ENCODE peak calls at places on chromosome 19, in ten cellular contexts. B is astrocyte of the spinal cord, E is fibroblast of mammary gland, U is upper lobe of left lung, F is GM13976, D is mucosa of descending colon, Q is body of pancreas, O is dorsolateral prefrontal cortex, W is ovary, T is natural killer cell. X is an unnamed sample.
A peak's percentile ranks its signal among the peaks of the same experiment; 100 is the strongest.

GRCh38 chr19:42198676-42199439 is 18.6 kb downstream of the DEDD2 start:
- DNase-seq in T (peak; percentile 72), O (no peak), B (no peak), F (peak; percentile 86), Q (no peak), U (no peak), E (no peak), W (no peak), D (peak; percentile 68), X (no peak)

GRCh38 chr19:39498262-39499081 is at the start of gene DLL3:
- DNase-seq in O (no peak), E (peak; percentile 8), T (no peak), B (no peak), F (peak; percentile 46), U (no peak), D (no peak), W (no peak), Q (no peak), X (no peak)

GRCh38 chr19:29771708-29772415 is 39.9 kb upstream of the CCNE1 start:
- DNase-seq in E (peak; percentile 48), Q (peak; percentile 70), T (no peak), O (peak; percentile 33), B (peak; percentile 22), D (peak; percentile 56), W (no peak), F (peak; percentile 60), U (no peak), X (peak; percentile 68)

GRCh38 chr19:13888281-13888680 is 11.3 kb downstream of the NANOS3 start:
- DNase-seq in E (no peak), Q (no peak), O (no peak), T (no peak), W (no peak), U (no peak), F (no peak), D (peak; percentile 83), B (no peak), X (no peak)

GRCh38 chr19:42261763-42262162 is 6.8 kb upstream of the ERF start:
- DNase-seq in F (no peak), T (no peak), B (no peak), E (no peak), Q (no peak), D (no peak), O (no peak), W (no peak), U (no peak), X (no peak)

GRCh38 chr19:43769256-43769655 is 11.5 kb downstream of the KCNN4 start:
- DNase-seq in U (no peak), E (no peak), W (no peak), T (no peak), D (no peak), Q (no peak), F (no peak), O (no peak), B (no peak), X (no peak)

GRCh38 chr19:2758601-2759313 is 18.9 kb upstream of the SLC39A3 start:
- DNase-seq in W (no peak), E (no peak), D (no peak), O (no peak), U (no peak), B (no peak), F (no peak), T (no peak), Q (no peak), X (no peak)

GRCh38 chr19:44796701-44797115 is 12.2 kb upstream of the BCAM start:
- DNase-seq in E (no peak), Q (peak; percentile 76), U (no peak), D (no peak), B (peak; percentile 54), W (no peak), O (no peak), T (no peak), F (peak; percentile 16), X (no peak)

GRCh38 chr19:47509170-47509847 is 5.6 kb downstream of the NAPA start:
- DNase-seq in D (no peak), F (no peak), T (no peak), E (no peak), Q (no peak), B (no peak), O (no peak), W (no peak), U (no peak), X (no peak)

GRCh38 chr19:47508721-47509120 is 6.1 kb downstream of the NAPA start:
- DNase-seq in Q (no peak), T (no peak), B (no peak), U (no peak), O (no peak), E (no peak), W (no peak), D (no peak), F (no peak), X (no peak)

GRCh38 chr19:47506459-47506858 is 8.4 kb downstream of the NAPA start:
- DNase-seq in Q (no peak), T (no peak), F (no peak), B (no peak), W (no peak), E (no peak), U (no peak), D (no peak), O (no peak), X (no peak)

GRCh38 chr19:47507031-47507430 is 7.8 kb downstream of the NAPA start:
- DNase-seq in U (no peak), E (no peak), D (no peak), B (no peak), O (peak; percentile 70), F (no peak), W (no peak), T (no peak), Q (peak; percentile 78), X (no peak)

GRCh38 chr19:47507924-47508553 is 6.8 kb downstream of the NAPA start:
- DNase-seq in O (peak; percentile 67), W (no peak), B (no peak), E (no peak), Q (peak; percentile 39), D (no peak), T (no peak), F (no peak), U (no peak), X (no peak)
- TF ChIP-seq CTCF in O (peak; percentile 44), W (no peak), B (no peak), E (no peak), Q (no peak), D (no peak), T (no peak), F (no peak), U (no peak), X (peak; percentile 53)

GRCh38 chr19:28023064-28023463 is 1189.9 kb downstream of the UQCRFS1 start:
- DNase-seq in O (no peak), T (no peak), B (peak; percentile 61), D (no peak), F (no peak), U (no peak), Q (no peak), E (peak; percentile 1), W (no peak), X (no peak)

GRCh38 chr19:28027116-28027515 is 1185.8 kb downstream of the UQCRFS1 start:
- DNase-seq in W (no peak), T (no peak), O (no peak), E (no peak), Q (no peak), D (no peak), F (no peak), U (no peak), B (no peak), X (no peak)

GRCh38 chr19:28028881-28029280 is 1184.1 kb downstream of the UQCRFS1 start:
- DNase-seq in T (no peak), W (no peak), D (no peak), O (no peak), E (no peak), U (no peak), B (no peak), Q (no peak), F (no peak), X (no peak)

GRCh38 chr19:28024920-28025319 is 1188.0 kb downstream of the UQCRFS1 start:
- DNase-seq in D (no peak), W (no peak), B (no peak), T (no peak), F (no peak), Q (no peak), E (no peak), O (no peak), U (no peak), X (no peak)

DNA sequence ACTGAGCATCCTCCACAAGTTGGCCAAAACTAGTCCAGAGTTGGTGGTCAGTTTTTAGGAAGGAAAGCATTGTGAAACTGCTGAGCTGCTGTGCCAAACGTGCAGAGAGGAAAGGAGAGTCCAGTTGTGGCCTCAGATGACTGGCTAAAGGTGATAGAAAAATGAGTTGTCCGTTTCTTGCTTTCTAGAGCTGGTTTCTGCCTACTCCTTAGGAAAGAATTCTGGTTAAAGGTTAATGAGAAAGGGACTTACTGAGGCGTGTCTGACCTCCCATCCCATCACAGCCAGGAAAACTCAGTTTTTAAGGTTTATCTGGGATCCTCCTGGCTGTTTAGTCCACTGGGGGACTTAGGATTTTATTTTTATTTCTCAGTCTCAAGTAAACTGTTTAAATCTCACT is 1186.3 kb downstream of the UQCRFS1 start:
- DNase-seq in T (no peak), E (no peak), F (no peak), B (no peak), U (no peak), D (no peak), O (no peak), W (no peak), Q (no peak), X (no peak)
- TF ChIP-seq CTCF in T (no peak), E (no peak), F (no peak), B (no peak), U (no peak), D (no peak), O (no peak), W (no peak), Q (no peak), X (no peak)

DNA sequence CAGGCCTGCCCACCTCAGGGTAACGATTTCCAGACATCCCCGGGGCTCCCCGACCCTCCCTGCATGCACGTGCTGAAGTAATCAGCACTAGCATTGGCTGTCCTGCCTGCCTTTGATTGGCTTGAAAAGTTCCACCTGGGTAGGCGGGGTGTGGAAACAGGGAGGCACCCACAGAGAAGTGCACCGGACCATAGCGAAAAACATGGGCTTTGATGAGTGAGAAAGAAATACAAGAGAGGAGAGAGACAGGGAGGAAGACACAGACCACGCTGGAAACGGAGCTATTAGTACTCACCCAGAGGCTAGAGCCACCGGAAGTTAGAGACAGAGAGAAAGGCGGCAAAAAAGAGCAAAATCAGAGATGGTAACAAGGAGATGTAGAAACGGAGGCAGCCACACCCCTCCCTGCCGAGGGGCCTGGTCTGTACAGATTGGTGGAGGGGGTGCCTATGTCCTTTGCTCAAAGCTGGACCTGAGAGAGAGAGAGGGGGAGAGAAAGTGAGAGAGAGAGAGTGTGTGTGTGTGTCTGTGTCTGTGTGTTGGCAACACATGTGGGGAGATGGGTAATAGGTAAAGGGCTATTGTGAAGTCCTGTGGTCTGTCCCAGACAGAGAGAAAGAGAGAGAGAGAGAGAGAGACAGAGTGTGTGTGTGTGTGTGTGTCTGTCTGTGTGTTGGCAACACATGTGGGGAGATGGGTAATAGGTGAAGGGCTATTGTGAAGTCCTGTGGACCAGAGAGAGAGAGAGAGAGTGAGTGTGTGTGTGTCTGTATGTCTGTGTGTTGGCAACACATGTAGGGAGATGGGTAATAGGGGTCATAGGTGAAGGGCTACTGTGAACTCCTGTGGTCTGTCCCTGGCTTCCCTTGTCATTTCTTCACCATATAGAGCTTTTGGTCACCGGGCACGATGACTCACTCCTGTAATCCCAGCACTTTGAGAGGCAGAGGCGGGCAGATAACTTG is 2.9 kb downstream of the CGB3 start:
- DNase-seq in T (no peak), E (peak; percentile 70), O (no peak), Q (no peak), B (no peak), D (no peak), W (no peak), U (no peak), F (peak; percentile 32), X (no peak)
- TF ChIP-seq CTCF in T (no peak), E (no peak), O (no peak), Q (no peak), B (no peak), D (no peak), W (no peak), U (no peak), F (no peak), X (no peak)

DNA sequence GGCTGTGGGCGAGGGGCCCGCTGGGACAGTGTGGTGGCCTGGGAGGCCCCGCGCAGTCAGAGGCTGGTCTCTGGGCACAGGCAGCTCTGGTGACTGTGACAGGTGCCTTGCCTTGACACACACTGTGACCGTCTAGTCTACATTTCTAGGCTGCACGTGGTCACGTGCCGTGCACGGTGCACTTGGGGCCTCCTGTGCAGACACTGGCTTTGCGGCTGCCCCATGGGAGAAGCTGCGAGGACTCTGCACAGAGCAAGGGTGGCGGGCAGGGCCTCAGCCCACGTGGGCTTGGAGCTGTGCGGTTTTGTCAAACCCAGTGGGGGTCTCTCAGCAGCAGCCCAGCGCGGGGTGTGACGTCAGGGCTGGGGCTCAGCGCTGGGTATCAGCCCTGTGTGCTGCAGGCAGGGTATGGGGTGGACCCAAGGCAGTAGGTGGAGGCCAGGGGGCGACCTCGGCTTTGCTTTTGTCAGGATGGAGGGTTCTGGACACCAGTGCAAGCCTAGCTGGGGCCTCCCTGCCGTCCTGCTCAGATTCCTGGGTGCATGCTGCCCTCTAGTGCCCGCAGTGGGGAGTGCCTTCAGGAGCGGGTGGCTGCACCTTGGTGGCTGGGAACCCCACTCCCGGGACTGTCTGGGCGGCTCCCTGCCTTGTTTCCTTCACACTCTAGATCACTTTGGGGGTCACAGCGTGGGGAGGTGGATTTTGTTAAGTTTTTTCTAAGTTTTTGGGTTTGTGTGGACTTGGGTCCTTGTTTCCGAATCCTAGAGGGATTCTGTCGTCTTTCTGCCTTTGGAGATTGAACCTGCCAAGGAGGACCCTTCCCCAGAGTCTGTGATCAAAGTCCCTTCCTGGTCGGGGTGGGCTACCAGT is 62.6 kb downstream of the KDM4B start:
- DNase-seq in W (peak; percentile 88), T (peak; percentile 81), E (peak; percentile 73), F (peak; percentile 94), D (peak; percentile 89), Q (peak; percentile 87), U (peak; percentile 86), O (peak; percentile 88), B (peak; percentile 66), X (peak; percentile 90)
- TF ChIP-seq CTCF in W (peak; percentile 93), T (peak; percentile 94), E (peak; percentile 86), F (peak; percentile 94), D (peak; percentile 93), Q (peak; percentile 92), U (peak; percentile 96), O (peak; percentile 97), B (peak; percentile 93), X (peak; percentile 93)

X was measured in D721Med.